ENCODE peak calls at places on chromosome 3, in ten cellular contexts. S is GM12864, L is psoas muscle, K is heart right ventricle, U is suprapubic skin, T is choroid plexus epithelial cell, X is mucosa of descending colon, V is IMR-90, W is astrocyte of the spinal cord, F is LNCaP clone FGC. M is an unnamed sample.

GRCh38 chr3:84962460-84962859 is 3.7 kb downstream of the CADM2 start:
- DNase-seq in S (no peak), L (no peak), K (no peak), U (no peak), T (no peak), X (no peak), V (no peak), W (no peak), F (no peak), M (no peak)

GRCh38 chr3:13141991-13142412 is 68.8 kb upstream of the IQSEC1 start:
- DNase-seq in S (no peak), L (no peak), K (peak), U (peak), T (peak), X (no peak), V (peak), W (peak), F (peak), M (peak)

GRCh38 chr3:62622553-62623174 is 249.3 kb upstream of the FEZF2 start:
- DNase-seq in S (peak), L (no peak), K (no peak), U (no peak), T (peak), X (no peak), V (peak), W (peak), F (peak), M (peak)

GRCh38 chr3:109339714-109340648 is 2.6 kb upstream of the DPPA4 start:
- DNase-seq in S (no peak), L (no peak), K (no peak), U (no peak), T (no peak), X (no peak), V (no peak), W (no peak), F (no peak), M (no peak)

GRCh38 chr3:19522305-19522704 is 374.0 kb downstream of the KCNH8 start:
- DNase-seq in S (no peak), L (no peak), K (no peak), U (no peak), T (no peak), X (no peak), V (no peak), W (no peak), F (no peak), M (no peak)

GRCh38 chr3:126311338-126311978 is 45.8 kb downstream of the KLF15 start:
- DNase-seq in S (no peak), L (no peak), K (no peak), U (no peak), T (no peak), X (no peak), V (no peak), W (no peak), F (no peak), M (no peak)

GRCh38 chr3:30042274-30042859 is 564.0 kb upstream of the TGFBR2 start:
- DNase-seq in S (peak), L (peak), K (no peak), U (no peak), T (peak), X (no peak), V (peak), W (peak), F (peak), M (peak)

GRCh38 chr3:174859756-174860155 is 622 bp downstream of the NAALADL2 start:
- DNase-seq in S (no peak), L (no peak), K (no peak), U (no peak), T (no peak), X (no peak), V (no peak), W (no peak), F (peak), M (peak)

GRCh38 chr3:5136619-5137429 is 14.7 kb downstream of the ARL8B start:
- DNase-seq in S (peak), L (no peak), K (no peak), U (no peak), T (peak), X (no peak), V (peak), W (peak), F (no peak), M (peak)
- TF ChIP-seq CTCF in S (peak), L (peak), K (peak), U (no peak), T (peak), X (no peak), V (peak), W (peak), F (peak), M (peak)

GRCh38 chr3:133040696-133041523 is 2.7 kb downstream of the TMEM108 start:
- DNase-seq in S (peak), L (peak), K (peak), U (peak), T (peak), X (no peak), V (peak), W (peak), F (peak), M (peak)
- TF ChIP-seq CTCF in S (peak), L (peak), K (peak), U (no peak), T (peak), X (peak), V (peak), W (peak), F (peak), M (peak)

GRCh38 chr3:148957586-148957985 is 33.8 kb upstream of the GYG1 start:
- DNase-seq in S (no peak), L (no peak), K (no peak), U (no peak), T (peak), X (no peak), V (no peak), W (no peak), F (no peak), M (no peak)
- TF ChIP-seq CTCF in S (peak), L (peak), K (peak), U (no peak), T (peak), X (no peak), V (peak), W (peak), F (peak), M (peak)

GRCh38 chr3:21170964-21171363 is 580.0 kb downstream of the ZNF385D start:
- DNase-seq in S (no peak), L (no peak), K (no peak), U (no peak), T (peak), X (no peak), V (no peak), W (no peak), F (no peak), M (peak)
- TF ChIP-seq CTCF in S (peak), L (peak), K (peak), U (no peak), T (peak), X (no peak), V (no peak), W (peak), F (peak), M (peak)

GRCh38 chr3:43748179-43748578 is 57.4 kb downstream of the ABHD5 start:
- DNase-seq in S (no peak), L (no peak), K (no peak), U (no peak), T (peak), X (no peak), V (peak), W (peak), F (no peak), M (peak)
- TF ChIP-seq CTCF in S (no peak), L (no peak), K (no peak), U (no peak), T (peak), X (no peak), V (peak), W (no peak), F (no peak), M (no peak)

M was measured in epithelial cell of esophagus.